ENCODE peak calls at places on chromosomes 6 and 20, in five cellular contexts. F is uterus, Q is stomach, H is IMR-90, Y is transverse colon. A is an unnamed sample.

GRCh38 chr6:107600936-107601335 is 111.0 kb downstream of the SOBP start:
- DNase-seq in F (no peak), H (peak; percentile 47), Y (peak; percentile 22), Q (peak; percentile 52), A (no peak)

GRCh38 chr6:148177589-148178233 is 164.9 kb upstream of the SASH1 start:
- DNase-seq in Y (peak; percentile 70), Q (peak; percentile 79), F (peak; percentile 57), H (peak; percentile 68), A (no peak)

GRCh38 chr6:7684076-7684475 is 41.8 kb upstream of the BMP6 start:
- DNase-seq in Q (no peak), Y (no peak), F (no peak), H (no peak), A (no peak)

GRCh38 chr6:150208606-150209352 is 65.9 kb downstream of the PPP1R14C start:
- DNase-seq in F (no peak), Q (no peak), H (no peak), Y (no peak), A (no peak)

GRCh38 chr20:32681175-32682084 is 7.7 kb upstream of the C20orf203 start:
- DNase-seq in Y (no peak), H (peak; percentile 17), F (no peak), Q (no peak), A (no peak)

GRCh38 chr6:156689656-156690055 is 87.5 kb upstream of the ARID1B start:
- DNase-seq in H (no peak), Q (no peak), F (no peak), Y (no peak), A (no peak)

GRCh38 chr20:47320990-47321805 is 35.3 kb downstream of the ZMYND8 start:
- DNase-seq in Q (peak; percentile 41), Y (peak; percentile 45), H (no peak), F (no peak), A (no peak)

GRCh38 chr6:81734081-81734480 is 18.4 kb downstream of the TENT5A start:
- DNase-seq in Y (no peak), F (no peak), Q (no peak), H (no peak), A (no peak)

GRCh38 chr20:5570442-5570841 is 179.8 kb upstream of the SHLD1 start:
- DNase-seq in Y (no peak), H (no peak), F (no peak), Q (no peak), A (no peak)

GRCh38 chr20:31608256-31608980 is 3.3 kb downstream of the ID1 start:
- DNase-seq in H (peak; percentile 48), F (peak; percentile 73), Q (peak; percentile 92), Y (peak; percentile 92), A (peak; percentile 85)

GRCh38 chr6:144294016-144294415 is 8.9 kb downstream of the UTRN start:
- DNase-seq in Y (no peak), H (peak; percentile 90), Q (no peak), F (no peak), A (no peak)

GRCh38 chr20:13170771-13171170 is 50.3 kb upstream of the ISM1 start:
- DNase-seq in Q (no peak), H (no peak), Y (no peak), F (no peak), A (no peak)

GRCh38 chr20:33947709-33948295 is 45.9 kb upstream of the RALY start:
- DNase-seq in Y (peak; percentile 38), H (peak; percentile 27), Q (no peak), F (no peak), A (no peak)

GRCh38 chr20:37992802-37993538 is 40.3 kb downstream of the TTI1 start:
- DNase-seq in H (peak; percentile 78), F (no peak), Q (no peak), Y (peak; percentile 34), A (no peak)

GRCh38 chr6:14545496-14545895 is 427.9 kb downstream of the CD83 start:
- DNase-seq in F (no peak), Y (no peak), Q (no peak), H (no peak), A (no peak)

GRCh38 chr20:1332749-1333300 is 3.9 kb upstream of the SDCBP2 start:
- DNase-seq in Q (no peak), H (no peak), Y (no peak), F (no peak), A (no peak)

GRCh38 chr6:139828751-139829519 is 454.5 kb upstream of the CITED2 start:
- DNase-seq in Q (no peak), H (no peak), Y (no peak), F (no peak), A (no peak)

GRCh38 chr20:51482836-51483235 is 59.7 kb downstream of the NFATC2 start:
- DNase-seq in H (no peak), Y (no peak), F (no peak), Q (no peak), A (peak; percentile 43)

GRCh38 chr6:144219056-144219685 is 66.0 kb upstream of the UTRN start:
- DNase-seq in H (peak; percentile 71), Q (no peak), F (no peak), Y (no peak), A (no peak)

GRCh38 chr6:24936641-24937317 is 1.0 kb upstream of the RIPOR2 start:
- DNase-seq in Y (no peak), Q (no peak), H (peak; percentile 58), F (no peak), A (no peak)

GRCh38 chr6:157756708-157757429 is 66.2 kb upstream of the SNX9 start:
- DNase-seq in Y (peak; percentile 92), F (peak; percentile 86), Q (peak; percentile 93), H (peak; percentile 73), A (peak; percentile 90)

GRCh38 chr6:41779793-41780622 is at the start of gene FRS3:
- DNase-seq in F (peak; percentile 99), Y (peak; percentile 100), H (peak; percentile 92), Q (peak; percentile 99), A (peak; percentile 100)
- TF ChIP-seq POLR2A in F (peak; percentile 46), Y (no peak), H (no peak), Q (no peak), A (no peak)

GRCh38 chr6:129672345-129672691 is 37.7 kb downstream of the ARHGAP18 start:
- DNase-seq in H (no peak), F (no peak), Q (no peak), Y (no peak), A (no peak)
- H3K27ac ChIP-seq in H (peak overlapping the region; percentile 95), F (peak overlapping the region; percentile 74), Q (peak overlapping the region; percentile 72), Y (peak overlapping the region; percentile 57), A (peak overlapping the region; percentile 84)

GRCh38 chr6:169766232-169766631 is 14.8 kb downstream of the ERMARD start:
- DNase-seq in F (no peak), H (peak; percentile 88), Y (no peak), Q (no peak), A (no peak)
- TF ChIP-seq POLR2A in F (no peak), H (no peak), Y (no peak), Q (no peak), A (no peak)

DNA sequence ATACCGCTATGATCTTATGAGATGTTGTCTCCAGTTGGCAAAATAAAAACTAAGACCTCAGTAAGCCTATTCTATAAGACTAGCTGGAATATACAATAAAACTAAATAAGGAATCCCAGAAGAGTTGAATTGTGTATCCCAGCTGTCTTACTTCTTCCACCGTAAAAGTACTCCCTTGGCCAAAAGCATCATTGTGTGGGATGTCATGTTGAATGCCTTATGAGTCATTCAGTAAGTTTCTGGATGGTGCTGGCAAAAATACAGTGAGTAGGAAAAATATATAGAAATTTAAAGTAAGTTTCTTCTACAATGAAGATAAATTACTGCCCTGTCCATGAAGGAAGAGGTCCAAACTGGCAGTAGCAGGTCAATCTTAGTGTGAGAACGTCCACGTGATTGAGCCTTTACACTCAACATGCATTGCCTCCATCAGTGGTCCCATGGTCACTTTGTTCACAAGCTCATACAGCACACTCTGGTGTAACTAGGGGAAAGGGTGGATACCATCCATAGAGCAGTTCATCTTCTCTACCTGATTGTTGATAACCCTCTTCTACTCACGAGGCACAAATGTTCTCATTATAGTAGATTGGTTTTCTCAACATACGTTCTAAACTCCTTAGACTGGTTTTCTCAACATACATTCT is 13.7 kb upstream of the ZNF318 start:
- DNase-seq in Q (no peak), F (no peak), H (peak; percentile 84), Y (no peak), A (no peak)
- H3K27ac ChIP-seq in Q (peak overlapping the region; percentile 24), F (no peak overlapping the region), H (no peak overlapping the region), Y (no peak overlapping the region), A (peak overlapping the region; percentile 74)

GRCh38 chr6:129490551-129491245 is 219.3 kb downstream of the ARHGAP18 start:
- DNase-seq in H (peak; percentile 98), F (peak; percentile 27), Y (peak; percentile 15), Q (no peak), A (no peak)
- TF ChIP-seq POLR2A in H (peak; percentile 93), F (no peak), Y (peak; percentile 14), Q (no peak), A (no peak)

DNA sequence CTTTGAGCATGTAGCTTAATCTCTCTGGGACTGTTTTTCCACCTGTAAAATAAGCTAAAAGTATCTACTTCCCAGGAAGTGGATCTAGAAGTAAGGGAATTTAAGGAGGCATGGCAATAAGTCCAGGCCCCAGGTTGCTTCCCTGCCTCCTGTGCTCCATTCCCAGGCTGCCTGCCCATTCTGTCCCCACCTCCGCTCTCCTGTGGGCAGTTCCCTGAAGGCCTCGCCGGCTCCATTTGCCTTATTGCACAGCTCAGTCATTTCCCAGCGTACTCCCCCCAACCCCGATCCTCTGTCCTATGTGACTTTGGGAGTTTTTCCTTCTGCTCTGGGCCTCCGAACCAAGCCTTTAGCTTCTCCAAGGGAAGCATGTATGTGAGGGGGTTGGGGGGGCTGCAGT is 4.6 kb downstream of the SLC29A1 start:
- DNase-seq in Q (no peak), H (no peak), Y (no peak), F (no peak), A (no peak)
- H3K27ac ChIP-seq in Q (no peak overlapping the region), H (no peak overlapping the region), Y (peak overlapping the region; percentile 86), F (peak overlapping the region; percentile 85), A (no peak overlapping the region)

DNA sequence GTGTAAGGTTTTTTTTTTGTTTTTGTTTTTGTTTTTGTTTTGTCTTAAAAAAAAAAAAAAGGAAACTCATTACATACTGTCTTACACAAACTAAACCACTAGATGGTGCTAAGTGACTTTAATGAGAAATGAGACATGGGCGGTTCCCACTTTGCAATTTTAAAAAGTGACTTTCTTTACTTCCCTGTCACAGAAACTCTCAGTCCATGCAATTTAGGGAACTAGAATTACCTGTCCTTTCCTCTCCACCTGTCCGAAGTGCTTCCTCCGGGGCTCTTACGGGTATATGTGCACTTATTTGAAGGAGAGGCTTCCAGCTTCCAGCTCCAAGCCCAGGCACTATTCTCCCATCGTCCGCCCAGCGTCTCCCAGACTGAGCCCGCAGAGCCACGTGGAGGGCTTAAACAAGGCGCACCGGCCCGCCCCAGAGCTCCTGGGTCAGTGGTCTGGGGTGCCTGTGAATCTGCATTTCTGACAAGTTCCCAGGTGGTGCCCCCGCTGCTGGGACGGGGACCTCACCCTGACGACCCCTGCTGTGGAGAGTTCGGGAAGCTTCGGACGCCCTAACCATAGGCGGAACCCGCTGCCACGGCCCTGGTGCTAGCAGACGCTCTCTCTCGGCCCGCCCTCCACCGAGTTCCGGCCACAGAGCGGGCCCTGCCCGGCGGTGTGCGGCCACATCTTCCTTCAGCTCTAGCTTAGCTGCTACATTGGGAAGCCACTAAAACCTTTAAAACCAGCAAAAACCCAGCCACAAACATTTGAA is 26.1 kb downstream of the BFSP1 start:
- DNase-seq in Q (peak; percentile 47), H (peak; percentile 59), Y (peak; percentile 65), F (peak; percentile 53), A (peak; percentile 93)
- TF ChIP-seq POLR2A in Q (no peak), H (no peak), Y (no peak), F (no peak), A (no peak)

DNA sequence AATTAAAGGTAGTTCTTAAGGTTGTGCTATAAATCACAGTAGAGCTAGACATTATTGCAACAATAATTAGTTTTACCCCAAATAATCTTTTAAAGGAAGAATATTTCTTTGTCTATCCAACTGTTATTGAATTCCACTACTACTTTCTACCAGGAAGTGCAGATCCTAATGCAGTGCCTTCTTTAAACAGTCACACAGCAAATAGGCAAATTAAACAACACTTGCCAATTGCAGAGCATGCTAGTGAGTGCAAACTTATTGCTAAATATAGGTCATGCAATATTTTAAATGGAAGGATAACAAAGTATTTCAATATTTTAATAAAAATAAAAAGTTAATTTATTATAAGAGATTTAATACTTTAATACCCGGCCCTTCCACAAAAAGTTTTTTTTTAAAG is 107.3 kb upstream of the BCLAF1 start:
- DNase-seq in Q (no peak), F (no peak), H (no peak), Y (no peak), A (no peak)
- H3K27ac ChIP-seq in Q (no peak overlapping the region), F (no peak overlapping the region), H (no peak overlapping the region), Y (no peak overlapping the region), A (no peak overlapping the region)

A was measured in spleen.